ENCODE peak calls at places on chromosomes 16 and 17, in ten cellular contexts. J is suprapubic skin; R is Karpas-422; Y is spleen; C is cardiac muscle cell; I is iPS DF 6.9; O is PC-3; P is transverse colon; D is endodermal cell; X is CD8-positive, alpha-beta memory T cell. Z is an unnamed sample.

GRCh38 chr16:29824589-29825144 is 4.4 kb downstream of the MVP start:
- DNase-seq in J (no peak), R (no peak), Y (no peak), C (peak; percentile 66), I (no peak), O (peak; percentile 65), P (no peak), D (no peak), X (no peak), Z (peak; percentile 81)

GRCh38 chr17:75277664-75278071 is 6.6 kb upstream of the MIF4GD start:
- DNase-seq in J (no peak), R (no peak), Y (no peak), C (no peak), I (no peak), O (peak; percentile 34), P (no peak), D (no peak), X (no peak), Z (no peak)

GRCh38 chr17:7834554-7834890 is 505 bp downstream of the KDM6B start:
- DNase-seq in J (no peak), R (no peak), Y (peak; percentile 94), C (no peak), I (no peak), O (no peak), P (peak; percentile 84), D (no peak), X (peak; percentile 73), Z (no peak)

GRCh38 chr17:28972437-28972836 is 21.1 kb upstream of the PHF12 start:
- DNase-seq in J (no peak), R (no peak), Y (no peak), C (no peak), I (no peak), O (no peak), P (no peak), D (peak; percentile 64), X (no peak), Z (no peak)

GRCh38 chr17:36850794-36851193 is 86.5 kb upstream of the LHX1 start:
- DNase-seq in J (no peak), R (no peak), Y (no peak), C (peak; percentile 67), I (no peak), O (peak; percentile 63), P (no peak), D (peak; percentile 53), X (no peak), Z (peak; percentile 74)

GRCh38 chr17:67487506-67487905 is 110.4 kb downstream of the PITPNC1 start:
- DNase-seq in J (no peak), R (no peak), Y (no peak), C (no peak), I (no peak), O (no peak), P (no peak), D (peak; percentile 40), X (no peak), Z (no peak)

GRCh38 chr16:82633964-82634600 is 7.3 kb downstream of the CDH13 start:
- DNase-seq in J (no peak), R (no peak), Y (no peak), C (peak; percentile 64), I (no peak), O (peak; percentile 25), P (peak; percentile 28), D (peak; percentile 59), X (no peak), Z (peak; percentile 75)

GRCh38 chr17:4607261-4607731 is 23.0 kb downstream of the SMTNL2 start:
- DNase-seq in J (no peak), R (no peak), Y (no peak), C (peak; percentile 68), I (no peak), O (no peak), P (no peak), D (peak; percentile 53), X (no peak), Z (no peak)

GRCh38 chr16:627458-628239 is 3.1 kb upstream of the WFIKKN1 start:
- DNase-seq in J (peak; percentile 82), R (no peak), Y (peak; percentile 74), C (no peak), I (no peak), O (peak; percentile 46), P (no peak), D (no peak), X (no peak), Z (no peak)

GRCh38 chr16:626174-626765 is 4.5 kb upstream of the WFIKKN1 start:
- DNase-seq in J (peak; percentile 77), R (no peak), Y (no peak), C (no peak), I (no peak), O (no peak), P (no peak), D (no peak), X (no peak), Z (no peak)

GRCh38 chr16:626787-627457 is 3.9 kb upstream of the WFIKKN1 start:
- DNase-seq in J (peak; percentile 80), R (no peak), Y (no peak), C (peak; percentile 96), I (no peak), O (peak; percentile 92), P (no peak), D (no peak), X (no peak), Z (peak; percentile 85)

GRCh38 chr16:624522-625401 is 6.0 kb upstream of the WFIKKN1 start:
- DNase-seq in J (no peak), R (no peak), Y (no peak), C (no peak), I (no peak), O (no peak), P (no peak), D (no peak), X (no peak), Z (no peak)

DNA sequence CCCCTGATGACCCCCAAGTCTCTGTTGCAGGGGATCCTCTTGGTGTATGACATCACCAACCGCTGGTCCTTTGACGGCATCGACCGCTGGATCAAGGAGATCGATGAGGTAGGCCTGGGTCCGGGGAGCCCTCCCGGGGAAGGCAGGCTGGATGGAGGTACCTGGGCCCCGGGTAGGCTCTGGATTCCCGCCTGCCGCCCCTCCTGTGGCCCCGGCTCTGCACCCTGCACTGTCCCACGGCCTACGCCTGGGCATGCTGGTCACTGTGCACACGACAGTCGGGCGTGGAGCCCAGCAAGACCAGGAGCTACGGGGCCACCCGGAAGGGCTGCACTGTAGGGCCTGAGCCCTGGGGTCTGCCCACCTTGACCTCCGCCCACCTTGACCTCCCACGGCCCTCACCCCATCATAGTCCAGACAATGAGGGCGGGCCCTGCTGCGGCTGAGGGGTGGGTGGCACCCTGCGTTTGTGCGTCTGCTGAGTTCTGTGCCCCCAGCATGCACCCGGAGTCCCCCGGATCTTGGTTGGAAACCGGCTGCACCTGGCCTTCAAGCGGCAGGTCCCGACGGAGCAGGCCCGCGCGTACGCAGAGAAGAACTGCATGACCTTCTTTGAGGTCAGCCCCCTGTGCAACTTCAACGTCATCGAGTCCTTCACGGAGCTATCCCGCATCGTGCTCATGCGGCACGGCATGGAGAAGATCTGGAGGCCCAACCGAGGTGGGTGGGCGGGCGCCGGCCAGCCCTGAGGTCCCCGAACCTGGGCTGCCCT is 5.2 kb upstream of the WFIKKN1 start:
- DNase-seq in J (peak; percentile 80), R (no peak), Y (no peak), C (no peak), I (no peak), O (no peak), P (no peak), D (no peak), X (no peak), Z (no peak)
- H3K4me1 ChIP-seq in J (peaks cover 47% of the 10 kb centered on the region), R (peaks cover 16% of the 10 kb centered on the region), Y (peaks cover 7% of the 10 kb centered on the region), C (peaks cover 28% of the 10 kb centered on the region), I (peaks cover 12% of the 10 kb centered on the region), O (peaks cover 31% of the 10 kb centered on the region), P (peaks cover 15% of the 10 kb centered on the region), D (peaks cover 9% of the 10 kb centered on the region), X (no peaks in the 10 kb centered on the region), Z (peaks cover 20% of the 10 kb centered on the region)

GRCh38 chr17:18228176-18228682 is 2.8 kb downstream of the LLGL1 start:
- DNase-seq in J (no peak), R (no peak), Y (no peak), C (no peak), I (no peak), O (no peak), P (no peak), D (no peak), X (no peak), Z (no peak)

GRCh38 chr17:18225121-18225561 is 294 bp upstream of the LLGL1 start:
- DNase-seq in J (peak; percentile 97), R (peak; percentile 98), Y (peak; percentile 99), C (peak; percentile 98), I (peak; percentile 70), O (peak; percentile 97), P (peak; percentile 97), D (peak; percentile 100), X (peak; percentile 96), Z (peak; percentile 77)

GRCh38 chr17:18225562-18226283 is at the start of gene LLGL1:
- DNase-seq in J (no peak), R (peak; percentile 48), Y (no peak), C (peak; percentile 12), I (no peak), O (no peak), P (no peak), D (no peak), X (no peak), Z (no peak)

GRCh38 chr17:18227635-18228034 is 2.2 kb downstream of the LLGL1 start:
- DNase-seq in J (no peak), R (no peak), Y (no peak), C (no peak), I (no peak), O (no peak), P (no peak), D (no peak), X (no peak), Z (no peak)

GRCh38 chr17:18226284-18226945 is 980 bp downstream of the LLGL1 start:
- DNase-seq in J (no peak), R (no peak), Y (no peak), C (no peak), I (no peak), O (no peak), P (no peak), D (no peak), X (no peak), Z (no peak)
- H3K27ac ChIP-seq in J (no peak overlapping the region), R (no peak overlapping the region), Y (no peak overlapping the region), C (no peak overlapping the region), I (no peak overlapping the region), O (no peak overlapping the region), P (peak overlapping the region; percentile 61), D (no peak overlapping the region), X (peak overlapping the region; percentile 38), Z (no peak overlapping the region)

DNA sequence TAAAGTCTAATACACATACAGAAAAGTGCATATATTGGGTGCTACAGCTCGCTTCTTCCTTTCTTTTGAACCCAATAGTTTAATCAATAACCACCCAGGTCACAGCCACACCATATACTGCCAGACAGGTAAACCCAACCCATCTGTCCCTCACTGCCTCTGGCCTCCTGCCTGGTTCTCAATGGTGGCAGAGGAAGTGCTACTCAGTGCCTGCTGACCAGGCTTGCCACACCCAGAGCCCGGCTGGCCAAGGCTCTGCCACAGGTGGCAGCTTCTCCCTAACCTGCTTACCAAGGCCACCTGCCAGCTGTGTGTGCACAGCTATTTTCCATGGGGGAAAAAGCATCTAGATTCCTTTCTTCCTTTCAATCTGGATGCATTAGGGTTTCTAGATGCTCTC is 584 bp downstream of the PMP22 start:
- DNase-seq in J (no peak), R (no peak), Y (peak; percentile 68), C (no peak), I (no peak), O (peak; percentile 87), P (peak; percentile 83), D (peak; percentile 41), X (no peak), Z (no peak)
- H3K4me3 ChIP-seq in J (peak overlapping the region; percentile 67), R (no peak overlapping the region), Y (no peak overlapping the region), C (no peak overlapping the region), I (no peak overlapping the region), O (peak overlapping the region; percentile 90), P (peak overlapping the region; percentile 53), D (no peak overlapping the region), X (no peak overlapping the region), Z (no peak overlapping the region)

GRCh38 chr16:14562691-14563491 is 67.2 kb downstream of the PARN start:
- DNase-seq in J (no peak), R (no peak), Y (no peak), C (peak; percentile 63), I (no peak), O (no peak), P (peak; percentile 41), D (no peak), X (no peak), Z (no peak)
- H3K4me1 ChIP-seq in J (peaks cover 50% of the 10 kb centered on the region), R (peaks cover 37% of the 10 kb centered on the region), Y (no peaks in the 10 kb centered on the region), C (no peaks in the 10 kb centered on the region), I (peaks cover 1% of the 10 kb centered on the region), O (peaks cover 28% of the 10 kb centered on the region), P (peaks cover 35% of the 10 kb centered on the region), D (peaks cover 3% of the 10 kb centered on the region), X (no peaks in the 10 kb centered on the region), Z (peaks cover 31% of the 10 kb centered on the region)

Z was measured in SJSA1.